ENCODE peak calls at places on chromosomes 2 and 18, in seven cellular contexts. One of them, this sample, is unnamed.

GRCh38 chr2:183416741-183417140 is 292.5 kb downstream of the NUP35 start:
- DNase-seq in NCI-H1105 treated with DMSO at 0.1 percent for 48 hours: no peak
- DNase-seq in NCI-H187 treated with DMSO at 0.1 percent for 48 hours: no peak
- DNase-seq in OCI-M1: no peak
- DNase-seq in A172: no peak
- DNase-seq in SW480: no peak
- DNase-seq in brain microvascular endothelial cell: no peak
- DNase-seq in this sample: no peak

GRCh38 chr18:21330122-21330701 is 88.2 kb downstream of the GREB1L start:
- DNase-seq in NCI-H1105 treated with DMSO at 0.1 percent for 48 hours: no peak
- DNase-seq in NCI-H187 treated with DMSO at 0.1 percent for 48 hours: no peak
- DNase-seq in OCI-M1: no peak
- DNase-seq in A172: peak
- DNase-seq in SW480: peak
- DNase-seq in brain microvascular endothelial cell: peak
- DNase-seq in this sample: peak

GRCh38 chr2:20108655-20109396 is 57.4 kb upstream of the LAPTM4A start:
- DNase-seq in NCI-H1105 treated with DMSO at 0.1 percent for 48 hours: no peak
- DNase-seq in NCI-H187 treated with DMSO at 0.1 percent for 48 hours: no peak
- DNase-seq in OCI-M1: no peak
- DNase-seq in A172: peak
- DNase-seq in SW480: no peak
- DNase-seq in brain microvascular endothelial cell: no peak
- DNase-seq in this sample: peak

GRCh38 chr18:74499633-74500032 is 3.5 kb downstream of the CNDP2 start:
- DNase-seq in NCI-H1105 treated with DMSO at 0.1 percent for 48 hours: no peak
- DNase-seq in NCI-H187 treated with DMSO at 0.1 percent for 48 hours: no peak
- DNase-seq in OCI-M1: peak
- DNase-seq in A172: peak
- DNase-seq in SW480: no peak
- DNase-seq in brain microvascular endothelial cell: peak
- DNase-seq in this sample: no peak

GRCh38 chr2:96800762-96801463 is 15.2 kb upstream of the CNNM3 start:
- DNase-seq in NCI-H1105 treated with DMSO at 0.1 percent for 48 hours: peak
- DNase-seq in NCI-H187 treated with DMSO at 0.1 percent for 48 hours: no peak
- DNase-seq in OCI-M1: peak
- DNase-seq in A172: peak
- DNase-seq in SW480: peak
- DNase-seq in brain microvascular endothelial cell: peak
- DNase-seq in this sample: peak

GRCh38 chr2:238560234-238560633 is 133.5 kb downstream of the ASB1 start:
- DNase-seq in NCI-H1105 treated with DMSO at 0.1 percent for 48 hours: no peak
- DNase-seq in NCI-H187 treated with DMSO at 0.1 percent for 48 hours: no peak
- DNase-seq in OCI-M1: no peak
- DNase-seq in A172: peak
- DNase-seq in SW480: no peak
- DNase-seq in brain microvascular endothelial cell: no peak
- DNase-seq in this sample: no peak

GRCh38 chr2:127584516-127585033 is 49.1 kb downstream of the MYO7B start:
- DNase-seq in NCI-H1105 treated with DMSO at 0.1 percent for 48 hours: no peak
- DNase-seq in NCI-H187 treated with DMSO at 0.1 percent for 48 hours: no peak
- DNase-seq in OCI-M1: no peak
- DNase-seq in A172: no peak
- DNase-seq in SW480: no peak
- DNase-seq in brain microvascular endothelial cell: no peak
- DNase-seq in this sample: no peak

GRCh38 chr2:134823431-134823830 is 15.0 kb upstream of the ACMSD start:
- DNase-seq in NCI-H1105 treated with DMSO at 0.1 percent for 48 hours: no peak
- DNase-seq in NCI-H187 treated with DMSO at 0.1 percent for 48 hours: no peak
- DNase-seq in OCI-M1: no peak
- DNase-seq in A172: no peak
- DNase-seq in SW480: no peak
- DNase-seq in brain microvascular endothelial cell: no peak
- DNase-seq in this sample: no peak

GRCh38 chr2:63300835-63301234 is 250.2 kb downstream of the OTX1 start:
- DNase-seq in NCI-H1105 treated with DMSO at 0.1 percent for 48 hours: no peak
- DNase-seq in NCI-H187 treated with DMSO at 0.1 percent for 48 hours: no peak
- DNase-seq in OCI-M1: peak
- DNase-seq in A172: peak
- DNase-seq in SW480: no peak
- DNase-seq in brain microvascular endothelial cell: no peak
- DNase-seq in this sample: no peak

GRCh38 chr18:3452750-3453539 is 3.0 kb downstream of the TGIF1 start:
- DNase-seq in NCI-H1105 treated with DMSO at 0.1 percent for 48 hours: no peak
- DNase-seq in NCI-H187 treated with DMSO at 0.1 percent for 48 hours: no peak
- DNase-seq in OCI-M1: peak
- DNase-seq in A172: no peak
- DNase-seq in SW480: no peak
- DNase-seq in brain microvascular endothelial cell: no peak
- DNase-seq in this sample: no peak

GRCh38 chr2:60337142-60337497 is 216.3 kb downstream of the BCL11A start:
- DNase-seq in NCI-H1105 treated with DMSO at 0.1 percent for 48 hours: no peak
- DNase-seq in NCI-H187 treated with DMSO at 0.1 percent for 48 hours: no peak
- DNase-seq in OCI-M1: no peak
- DNase-seq in A172: no peak
- DNase-seq in SW480: no peak
- DNase-seq in brain microvascular endothelial cell: no peak
- DNase-seq in this sample: no peak

This sample was measured in H54.